ENCODE peak calls at places on chromosomes 11 and 22, in seven cellular contexts. B is heart left ventricle, A is aorta, P is epithelial cell of proximal tubule, O is prostate gland, Y is transverse colon, L is H7. E is an unnamed sample.

GRCh38 chr11:2462092-2462985 is 17.5 kb downstream of the KCNQ1 start:
- DNase-seq in A (no peak), O (no peak), B (no peak), L (peak; percentile 44), Y (no peak), P (no peak), E (no peak)

GRCh38 chr11:10770626-10771254 is 19.7 kb downstream of the CTR9 start:
- DNase-seq in P (no peak), A (no peak), Y (peak; percentile 29), O (no peak), B (peak; percentile 52), L (peak; percentile 51), E (no peak)

GRCh38 chr22:25210831-25211230 is 8.6 kb upstream of the CRYBB2 start:
- DNase-seq in O (no peak), L (no peak), A (no peak), B (no peak), Y (no peak), P (no peak), E (no peak)

GRCh38 chr11:10659339-10660216 is 34.0 kb downstream of the IRAG1 start:
- DNase-seq in O (no peak), Y (peak; percentile 37), A (peak; percentile 71), B (no peak), L (no peak), P (peak; percentile 66), E (peak; percentile 91)

GRCh38 chr11:61814958-61815789 is 1.6 kb downstream of the FADS1 start:
- DNase-seq in B (peak; percentile 99), P (peak; percentile 61), O (peak; percentile 82), Y (peak; percentile 89), L (peak; percentile 99), A (peak; percentile 99), E (peak; percentile 91)

GRCh38 chr22:25039754-25040153 is 87.2 kb downstream of the KIAA1671 start:
- DNase-seq in P (no peak), A (no peak), O (no peak), B (no peak), L (no peak), Y (no peak), E (no peak)

GRCh38 chr11:44096360-44097188 is 1.1 kb downstream of the EXT2 start:
- DNase-seq in L (no peak), B (no peak), A (no peak), P (no peak), O (no peak), Y (no peak), E (no peak)

GRCh38 chr11:78229106-78229505 is 40.4 kb downstream of the USP35 start:
- DNase-seq in B (no peak), L (no peak), A (no peak), P (no peak), O (no peak), Y (no peak), E (no peak)

GRCh38 chr11:66969584-66970205 is 5.4 kb upstream of the C11orf86 start:
- DNase-seq in Y (no peak), P (no peak), O (no peak), A (no peak), L (no peak), B (no peak), E (peak; percentile 69)

GRCh38 chr11:86802601-86803051 is 2.3 kb downstream of the PRSS23 start:
- DNase-seq in O (peak; percentile 28), B (no peak), A (no peak), L (peak; percentile 46), P (no peak), Y (no peak), E (no peak)

GRCh38 chr22:24992946-24993345 is 40.4 kb downstream of the KIAA1671 start:
- DNase-seq in Y (no peak), O (no peak), A (no peak), L (no peak), B (no peak), P (no peak), E (no peak)

GRCh38 chr11:105181100-105181499 is 41.5 kb upstream of the CARD18 start:
- DNase-seq in B (peak; percentile 11), O (no peak), L (no peak), P (no peak), Y (no peak), A (no peak), E (peak; percentile 76)

GRCh38 chr11:911031-911889 is 650 bp upstream of the CHID1 start:
- DNase-seq in O (no peak), P (peak; percentile 39), L (peak; percentile 91), A (peak; percentile 77), B (peak; percentile 46), Y (peak; percentile 47), E (no peak)

GRCh38 chr22:37431811-37432707 is 4.8 kb upstream of the ELFN2 start:
- DNase-seq in B (no peak), Y (no peak), P (peak; percentile 98), A (no peak), O (no peak), L (no peak), E (peak; percentile 95)

GRCh38 chr11:32706985-32707736 is 87.3 kb downstream of the CCDC73 start:
- DNase-seq in B (no peak), A (no peak), L (no peak), Y (no peak), P (peak; percentile 65), O (no peak), E (peak; percentile 49)

GRCh38 chr11:64794526-64794925 is 8.5 kb downstream of the MAP4K2 start:
- DNase-seq in A (no peak), O (no peak), Y (no peak), B (no peak), P (no peak), L (no peak), E (no peak)

GRCh38 chr11:27087425-27087824 is 46.8 kb downstream of the BBOX1 start:
- DNase-seq in P (no peak), A (no peak), B (no peak), L (no peak), O (no peak), Y (no peak), E (no peak)

GRCh38 chr11:13782395-13783080 is 114.1 kb downstream of the FAR1 start:
- DNase-seq in P (no peak), Y (no peak), A (no peak), B (no peak), L (no peak), O (no peak), E (no peak)

GRCh38 chr11:38304926-38305325 is 1706.9 kb upstream of the RAG2 start:
- DNase-seq in Y (no peak), A (no peak), B (no peak), L (no peak), P (no peak), O (no peak), E (no peak)

GRCh38 chr11:8047382-8047781 is 33.6 kb upstream of the TUB start:
- DNase-seq in Y (no peak), B (no peak), A (no peak), O (no peak), L (no peak), P (no peak), E (no peak)

GRCh38 chr11:61494341-61495038 is 14.1 kb upstream of the LRRC10B start:
- DNase-seq in L (no peak), B (peak; percentile 66), Y (no peak), P (no peak), O (no peak), A (no peak), E (no peak)

GRCh38 chr11:119933584-119933983 is 204.3 kb downstream of the TRIM29 start:
- DNase-seq in B (no peak), L (no peak), O (no peak), A (no peak), P (no peak), Y (no peak), E (no peak)

GRCh38 chr11:128207861-128208321 is 379.5 kb downstream of the ETS1 start:
- DNase-seq in B (no peak), Y (no peak), O (no peak), P (peak; percentile 100), A (no peak), L (no peak), E (peak; percentile 100)

GRCh38 chr22:42432020-42432596 is at the start of gene NFAM1:
- DNase-seq in L (peak; percentile 80), B (peak; percentile 62), Y (peak; percentile 30), A (peak; percentile 87), P (no peak), O (no peak), E (no peak)

GRCh38 chr11:63521896-63522295 is 14.7 kb upstream of the PLAAT4 start:
- DNase-seq in Y (no peak), B (no peak), P (no peak), O (no peak), A (no peak), L (no peak), E (no peak)

GRCh38 chr11:2687223-2687530 is 12.6 kb downstream of the KCNQ1OT1 start:
- DNase-seq in O (no peak), L (no peak), Y (no peak), B (no peak), A (peak; percentile 22), P (no peak), E (no peak)

GRCh38 chr11:21944577-21944976 is 248.3 kb upstream of the ANO5 start:
- DNase-seq in A (no peak), Y (no peak), L (no peak), P (no peak), B (no peak), O (no peak), E (no peak)
- H3K4me3 ChIP-seq in A (no peak overlapping the region), Y (no peak overlapping the region), L (no peak overlapping the region), P (no peak overlapping the region), B (no peak overlapping the region), O (no peak overlapping the region), E (no peak overlapping the region)

GRCh38 chr22:50640857-50641647 is 13.1 kb upstream of the ARSA start:
- DNase-seq in P (no peak), B (no peak), L (no peak), A (no peak), Y (no peak), O (no peak), E (no peak)
- H3K4me3 ChIP-seq in P (no peak overlapping the region), B (no peak overlapping the region), L (no peak overlapping the region), A (no peak overlapping the region), Y (no peak overlapping the region), O (no peak overlapping the region), E (no peak overlapping the region)

GRCh38 chr11:24496728-24497396 is at the start of gene LUZP2:
- DNase-seq in B (no peak), P (no peak), Y (no peak), L (peak; percentile 67), O (peak; percentile 4), A (no peak), E (no peak)
- H3K4me3 ChIP-seq in B (peak within 1 kb of the TSS; percentile 54), P (peak within 1 kb of the TSS; percentile 53), Y (no peak within 1 kb of the TSS), L (peak within 1 kb of the TSS; percentile 61), O (peak within 1 kb of the TSS; percentile 30), A (no peak within 1 kb of the TSS), E (peak within 1 kb of the TSS; percentile 57)

DNA sequence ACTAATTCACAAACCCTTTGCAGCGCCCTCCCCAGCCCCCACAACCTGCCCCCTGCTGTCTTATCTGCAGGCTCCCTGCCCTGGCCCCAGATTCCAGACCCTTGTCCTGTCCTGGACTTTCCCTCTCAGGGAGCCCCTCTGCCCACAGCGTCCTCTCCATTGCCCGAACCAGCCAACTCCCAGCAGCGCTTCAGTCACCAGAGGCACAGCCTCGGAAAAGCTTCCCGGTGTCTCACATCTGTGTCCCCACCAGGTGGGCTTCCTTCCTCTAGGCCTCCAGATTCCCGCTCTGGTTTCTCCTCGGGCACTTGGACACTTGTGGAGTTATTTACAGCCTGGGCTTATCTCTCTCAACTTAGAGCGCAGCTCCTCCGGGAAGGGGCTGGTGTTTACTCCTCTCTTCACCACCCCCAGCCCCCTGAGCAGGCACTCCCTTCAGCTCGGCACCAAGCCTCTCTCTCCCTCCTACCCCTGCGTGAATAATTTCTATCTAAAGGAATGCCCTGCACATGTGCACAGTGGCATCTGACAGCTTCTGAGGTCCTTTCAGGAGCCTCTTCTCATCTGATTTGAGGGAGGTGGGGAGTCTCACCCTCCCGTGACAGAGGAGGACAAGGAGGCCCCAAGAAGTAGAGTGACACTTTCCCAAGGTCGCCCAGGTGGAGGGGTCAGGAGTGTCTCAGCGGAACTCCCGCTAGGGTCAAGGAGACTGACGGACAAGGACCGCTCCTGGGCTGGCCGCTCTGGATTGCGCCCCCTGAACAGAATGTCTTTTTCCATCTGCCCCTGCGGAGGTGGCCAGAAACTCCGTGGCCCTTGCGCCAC is 838 bp downstream of the WNT11 start:
- DNase-seq in A (no peak), O (no peak), B (no peak), L (peak; percentile 67), P (no peak), Y (no peak), E (no peak)
- H3K4me3 ChIP-seq in A (no peak overlapping the region), O (no peak overlapping the region), B (peak overlapping the region; percentile 71), L (peak overlapping the region; percentile 48), P (no peak overlapping the region), Y (no peak overlapping the region), E (no peak overlapping the region)

E was measured in skeletal muscle cell.